ENCODE peak calls at places on chromosome 13, in nine cellular contexts. S is body of pancreas; F is NCI-H446; U is LoVo; V is iPS-NIHi11; R is stimulated activated CD4-positive, alpha-beta T cell treated with anti-CD3 and anti-CD28 coated beads, Interleukin-1b, Interleukin-23, amount 100 ng/mL, for 4 hours; E is putamen; K is omental fat pad; L is T-helper 9 cell. O is an unnamed sample.

GRCh38 chr13:112686364-112686763 is 3.5 kb upstream of the ATP11A start:
- DNase-seq in S (no peak), F (no peak), U (no peak), V (no peak), R (no peak), E (no peak), K (no peak), L (no peak), O (no peak)

GRCh38 chr13:110507678-110508381 is 53.7 kb downstream of the RAB20 start:
- DNase-seq in S (peak), F (no peak), U (peak), V (no peak), R (no peak), E (no peak), K (no peak), L (no peak), O (peak)

GRCh38 chr13:53170910-53171309 is 142.3 kb downstream of the OLFM4 start:
- DNase-seq in S (no peak), F (no peak), U (no peak), V (no peak), R (no peak), E (no peak), K (no peak), L (no peak), O (no peak)

GRCh38 chr13:113777311-113778260 is 18.6 kb downstream of the TMEM255B start:
- DNase-seq in S (no peak), F (no peak), U (no peak), V (peak), R (no peak), E (no peak), K (peak), L (no peak), O (no peak)

GRCh38 chr13:94329754-94330551 is 149.5 kb downstream of the DCT start:
- DNase-seq in S (peak), F (no peak), U (peak), V (no peak), R (no peak), E (no peak), K (no peak), L (no peak), O (no peak)

GRCh38 chr13:97879646-97880297 is 73.7 kb upstream of the IPO5 start:
- DNase-seq in S (no peak), F (no peak), U (no peak), V (no peak), R (no peak), E (no peak), K (no peak), L (no peak), O (no peak)

GRCh38 chr13:87671824-87672603 is 843 bp downstream of the SLITRK5 start:
- DNase-seq in S (no peak), F (no peak), U (no peak), V (peak), R (no peak), E (no peak), K (no peak), L (no peak), O (no peak)

GRCh38 chr13:67077132-67077531 is 153.0 kb downstream of the PCDH9 start:
- DNase-seq in S (no peak), F (no peak), U (no peak), V (no peak), R (no peak), E (no peak), K (no peak), L (no peak), O (no peak)

GRCh38 chr13:45258339-45258685 is 57.5 kb upstream of the KCTD4 start:
- DNase-seq in S (no peak), F (no peak), U (no peak), V (no peak), R (no peak), E (no peak), K (no peak), L (no peak), O (peak)

GRCh38 chr13:27273658-27274425 is 3.2 kb downstream of the RASL11A start:
- DNase-seq in S (no peak), F (no peak), U (no peak), V (peak), R (no peak), E (no peak), K (no peak), L (no peak), O (no peak)

GRCh38 chr13:47126432-47126831 is 229.6 kb upstream of the HTR2A start:
- DNase-seq in S (peak), F (no peak), U (no peak), V (no peak), R (no peak), E (no peak), K (no peak), L (no peak), O (no peak)

GRCh38 chr13:77062097-77062496 is 35.1 kb upstream of the FBXL3 start:
- DNase-seq in S (no peak), F (no peak), U (no peak), V (no peak), R (no peak), E (no peak), K (no peak), L (no peak), O (no peak)

GRCh38 chr13:40120288-40120687 is 464.8 kb downstream of the COG6 start:
- DNase-seq in S (no peak), F (no peak), U (no peak), V (no peak), R (no peak), E (no peak), K (no peak), L (no peak), O (no peak)

GRCh38 chr13:44818428-44818827 is 170.8 kb downstream of the NUFIP1 start:
- DNase-seq in S (peak), F (no peak), U (no peak), V (peak), R (no peak), E (no peak), K (no peak), L (no peak), O (no peak)

GRCh38 chr13:48400820-48401219 is 12.1 kb downstream of the LPAR6 start:
- DNase-seq in S (no peak), F (no peak), U (no peak), V (no peak), R (no peak), E (no peak), K (no peak), L (no peak), O (no peak)

GRCh38 chr13:39451301-39451700 is 151.7 kb downstream of the LHFPL6 start:
- DNase-seq in S (peak), F (peak), U (no peak), V (no peak), R (no peak), E (peak), K (no peak), L (no peak), O (no peak)

GRCh38 chr13:30396434-30397075 is 25.7 kb upstream of the UBE2L5 start:
- DNase-seq in S (no peak), F (no peak), U (no peak), V (no peak), R (no peak), E (peak), K (no peak), L (no peak), O (no peak)

GRCh38 chr13:67493835-67494234 is 263.7 kb upstream of the PCDH9 start:
- DNase-seq in S (no peak), F (no peak), U (no peak), V (no peak), R (no peak), E (no peak), K (no peak), L (no peak), O (no peak)

GRCh38 chr13:93244141-93244917 is 17.7 kb downstream of the GPC6 start:
- DNase-seq in S (no peak), F (no peak), U (no peak), V (peak), R (no peak), E (no peak), K (no peak), L (no peak), O (no peak)

GRCh38 chr13:25988655-25989054 is 63.2 kb downstream of the SHISA2 start:
- DNase-seq in S (no peak), F (no peak), U (no peak), V (no peak), R (no peak), E (no peak), K (no peak), L (no peak), O (no peak)

GRCh38 chr13:27744861-27745260 is 47.4 kb upstream of the GSX1 start:
- DNase-seq in S (no peak), F (no peak), U (no peak), V (peak), R (no peak), E (peak), K (no peak), L (no peak), O (no peak)

GRCh38 chr13:31638577-31638976 is 100.7 kb upstream of the RXFP2 start:
- DNase-seq in S (no peak), F (no peak), U (peak), V (no peak), R (no peak), E (no peak), K (no peak), L (no peak), O (no peak)

GRCh38 chr13:27006519-27007161 is 165.0 kb downstream of the USP12 start:
- DNase-seq in S (peak), F (no peak), U (no peak), V (peak), R (no peak), E (peak), K (no peak), L (no peak), O (peak)

GRCh38 chr13:33927315-33927714 is 109.4 kb downstream of the RFC3 start:
- DNase-seq in S (no peak), F (no peak), U (no peak), V (no peak), R (no peak), E (no peak), K (no peak), L (no peak), O (no peak)

GRCh38 chr13:69828527-69828926 is 279.1 kb upstream of the ATXN8OS start:
- DNase-seq in S (no peak), F (no peak), U (peak), V (no peak), R (no peak), E (no peak), K (no peak), L (no peak), O (no peak)

GRCh38 chr13:26184791-26185250 is 37.3 kb downstream of the RNF6 start:
- DNase-seq in S (peak), F (peak), U (peak), V (peak), R (peak), E (peak), K (no peak), L (peak), O (peak)

GRCh38 chr13:37868691-37869505 is 674 bp downstream of the TRPC4 start:
- DNase-seq in S (no peak), F (no peak), U (no peak), V (peak), R (no peak), E (no peak), K (no peak), L (no peak), O (no peak)

GRCh38 chr13:42066542-42066941 is 18.1 kb downstream of the DGKH start:
- DNase-seq in S (no peak), F (no peak), U (no peak), V (no peak), R (no peak), E (no peak), K (no peak), L (no peak), O (no peak)

GRCh38 chr13:33606692-33607091 is 211.3 kb upstream of the RFC3 start:
- DNase-seq in S (no peak), F (no peak), U (no peak), V (peak), R (no peak), E (peak), K (no peak), L (no peak), O (no peak)

GRCh38 chr13:45238945-45239795 is 38.3 kb upstream of the KCTD4 start:
- DNase-seq in S (no peak), F (no peak), U (no peak), V (no peak), R (no peak), E (no peak), K (no peak), L (no peak), O (no peak)

GRCh38 chr13:39616087-39616694 is 13.2 kb upstream of the LHFPL6 start:
- DNase-seq in S (peak), F (peak), U (peak), V (peak), R (peak), E (peak), K (no peak), L (no peak), O (peak)

GRCh38 chr13:107141767-107142166 is 573.8 kb upstream of the ARGLU1 start:
- DNase-seq in S (no peak), F (no peak), U (no peak), V (no peak), R (no peak), E (no peak), K (no peak), L (no peak), O (no peak)

O was measured in colonic mucosa.